ENCODE peak calls at places on chromosome 11, in ten cellular contexts. F, X, Q, T, I, B, W, V, L and E are unnamed samples.

GRCh38 chr11:66070604-66071325 is 693 bp downstream of the PACS1 start:
- DNase-seq in V (no peak), Q (peak; percentile 80), T (peak; percentile 75), F (peak; percentile 51), I (peak; percentile 52), L (peak; percentile 28), X (peak; percentile 58), B (peak; percentile 38), W (peak; percentile 92), E (peak; percentile 30)

GRCh38 chr11:19803506-19803998 is 90.9 kb downstream of the NAV2 start:
- DNase-seq in L (no peak), I (no peak), X (no peak), V (no peak), W (no peak), F (no peak), T (no peak), B (no peak), Q (no peak), E (no peak)

GRCh38 chr11:79686703-79687419 is 246.0 kb upstream of the TENM4 start:
- DNase-seq in L (no peak), T (no peak), X (no peak), W (no peak), B (no peak), F (no peak), Q (no peak), I (no peak), V (no peak), E (no peak)

GRCh38 chr11:35122308-35122707 is 16.7 kb upstream of the CD44 start:
- DNase-seq in W (no peak), V (no peak), F (no peak), I (no peak), Q (no peak), T (no peak), L (no peak), X (no peak), B (no peak), E (peak; percentile 53)

GRCh38 chr11:9689721-9690120 is 25.8 kb downstream of the SWAP70 start:
- DNase-seq in V (no peak), W (no peak), L (no peak), B (no peak), I (no peak), T (no peak), F (no peak), X (no peak), Q (no peak), E (no peak)

GRCh38 chr11:12679471-12679870 is 5.2 kb downstream of the TEAD1 start:
- DNase-seq in W (no peak), B (no peak), F (no peak), T (no peak), Q (no peak), L (no peak), I (no peak), V (no peak), X (no peak), E (no peak)

GRCh38 chr11:134374171-134374570 is 37.9 kb downstream of the B3GAT1 start:
- DNase-seq in X (no peak), I (no peak), W (no peak), T (no peak), L (no peak), Q (peak; percentile 10), F (no peak), B (no peak), V (no peak), E (no peak)

GRCh38 chr11:12105471-12105870 is 4.9 kb upstream of the MICAL2 start:
- DNase-seq in W (no peak), T (peak; percentile 9), F (no peak), B (no peak), L (no peak), V (no peak), Q (no peak), X (no peak), I (no peak), E (no peak)

GRCh38 chr11:112321521-112322172 is 61.0 kb upstream of the PLET1 start:
- DNase-seq in F (peak; percentile 86), Q (no peak), T (no peak), B (no peak), X (peak; percentile 87), L (peak; percentile 89), V (no peak), I (no peak), W (peak; percentile 89), E (no peak)

GRCh38 chr11:64304316-64305072 is 830 bp upstream of the ESRRA start:
- DNase-seq in X (peak; percentile 94), I (peak; percentile 85), L (peak; percentile 85), W (peak; percentile 99), B (peak; percentile 96), V (peak; percentile 67), F (peak; percentile 89), Q (peak; percentile 96), T (peak; percentile 97), E (peak; percentile 95)

GRCh38 chr11:64306563-64306875 is 1.2 kb downstream of the ESRRA start:
- DNase-seq in I (no peak), B (no peak), X (no peak), W (no peak), F (no peak), Q (no peak), L (no peak), T (no peak), V (no peak), E (no peak)

GRCh38 chr11:64304032-64304315 is 1.4 kb upstream of the ESRRA start:
- DNase-seq in X (no peak), W (no peak), B (no peak), F (no peak), I (no peak), V (no peak), L (no peak), Q (no peak), T (no peak), E (no peak)

GRCh38 chr11:64305691-64306562 is 603 bp downstream of the ESRRA start:
- DNase-seq in V (peak; percentile 52), L (peak; percentile 27), F (peak; percentile 76), W (peak; percentile 94), T (peak; percentile 72), B (peak; percentile 38), X (peak; percentile 86), I (peak; percentile 52), Q (peak; percentile 86), E (peak; percentile 82)

GRCh38 chr11:64305075-64305690 is at the start of gene ESRRA:
- DNase-seq in I (peak; percentile 99), Q (peak; percentile 100), V (peak; percentile 98), L (peak; percentile 96), B (peak; percentile 94), X (peak; percentile 100), F (peak; percentile 99), T (peak; percentile 100), W (peak; percentile 100), E (peak; percentile 100)
- TF ChIP-seq POLR2A in I (no peak), Q (peak; percentile 69), V (peak; percentile 70), L (peak; percentile 43), B (peak; percentile 20), X (peak; percentile 82), F (peak; percentile 77), T (peak; percentile 26), W (no peak), E (no peak)

GRCh38 chr11:64865286-64866172 is 12.9 kb downstream of the EHD1 start:
- DNase-seq in T (no peak), W (no peak), Q (no peak), X (no peak), L (peak; percentile 92), I (no peak), B (no peak), F (no peak), V (no peak), E (no peak)
- TF ChIP-seq POLR2A in T (no peak), W (no peak), Q (no peak), X (no peak), L (no peak), I (no peak), B (no peak), F (no peak), V (no peak), E (no peak)

GRCh38 chr11:64227405-64227956 is 1.4 kb downstream of the NUDT22 start:
- DNase-seq in W (peak; percentile 82), Q (no peak), F (no peak), B (no peak), V (no peak), T (no peak), I (no peak), L (no peak), X (no peak), E (no peak)

GRCh38 chr11:64226507-64227051 is 505 bp downstream of the NUDT22 start:
- DNase-seq in B (no peak), Q (peak; percentile 85), T (peak; percentile 48), X (peak; percentile 61), L (no peak), I (no peak), V (no peak), W (peak; percentile 91), F (peak; percentile 71), E (peak; percentile 75)

GRCh38 chr11:64224891-64225607 is 937 bp downstream of the TRPT1 start:
- DNase-seq in T (no peak), L (no peak), W (peak; percentile 83), X (peak; percentile 28), I (no peak), B (no peak), F (peak; percentile 53), Q (no peak), V (no peak), E (no peak)

GRCh38 chr11:64224151-64224890 is 1.7 kb downstream of the TRPT1 start:
- DNase-seq in V (no peak), X (no peak), B (no peak), F (peak; percentile 40), Q (no peak), W (peak; percentile 84), T (no peak), I (no peak), L (no peak), E (no peak)

DNA sequence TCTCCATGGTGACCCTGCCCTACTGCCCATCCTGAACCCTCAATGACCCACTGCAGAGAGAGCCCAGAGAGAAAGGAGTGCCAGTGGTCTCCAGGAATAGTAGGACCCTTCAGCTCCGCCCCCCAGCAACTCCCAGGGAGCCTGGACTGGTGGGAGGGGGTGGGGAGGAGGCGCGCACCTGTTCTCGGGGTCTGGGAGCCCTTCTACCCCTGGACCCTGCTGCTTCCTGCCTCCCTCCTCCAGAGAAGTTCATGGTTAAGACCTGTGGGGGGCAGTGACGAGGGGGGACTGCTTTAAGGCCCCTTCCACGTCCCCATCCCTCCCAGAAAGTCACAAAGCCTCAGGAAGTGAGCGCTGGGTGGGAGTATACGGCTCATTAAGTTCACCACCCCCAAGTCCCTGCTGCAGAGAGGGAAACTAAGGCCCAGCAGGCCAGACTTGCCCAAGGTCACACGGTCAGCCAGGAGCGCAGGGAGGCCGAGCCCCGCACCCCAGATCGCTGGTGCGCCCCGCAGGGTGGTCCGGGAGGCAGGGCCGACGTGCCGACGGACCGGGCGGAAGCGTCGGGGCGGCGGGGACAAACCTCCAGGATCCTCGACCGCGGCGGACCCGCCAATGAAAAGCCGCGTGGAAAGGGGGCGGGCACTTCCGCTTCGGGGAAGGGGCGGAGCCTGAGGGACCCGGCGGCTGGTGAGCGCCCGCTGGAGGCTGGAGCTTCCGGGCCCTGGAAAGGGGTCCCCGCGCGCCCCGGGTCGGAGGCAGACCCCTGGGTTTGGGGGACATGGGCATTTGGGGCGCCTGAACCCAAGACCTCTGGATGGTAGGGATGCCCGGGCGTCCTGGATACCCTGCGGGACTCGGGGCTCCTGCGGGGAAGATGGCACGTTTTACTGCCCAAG is at the start of the genes NUDT22 and TRPT1:
- DNase-seq in L (peak; percentile 66), T (peak; percentile 92), X (peak; percentile 94), B (peak; percentile 90), F (peak; percentile 86), I (peak; percentile 83), V (no peak), W (peak; percentile 99), Q (peak; percentile 95), E (peak; percentile 91)
- TF ChIP-seq POLR2A in L (peak; percentile 49), T (no peak), X (peak; percentile 89), B (peak; percentile 67), F (peak; percentile 71), I (peak; percentile 90), V (peak; percentile 86), W (peak; percentile 57), Q (peak; percentile 84), E (peak; percentile 75)

GRCh38 chr11:76782526-76783293 is 446 bp upstream of the TSKU start:
- DNase-seq in X (peak; percentile 89), B (peak; percentile 87), Q (peak; percentile 92), F (peak; percentile 86), V (no peak), W (peak; percentile 96), T (peak; percentile 92), I (peak; percentile 86), L (peak; percentile 98), E (peak; percentile 91)
- TF ChIP-seq POLR2A in X (no peak), B (peak; percentile 57), Q (no peak), F (peak; percentile 12), V (no peak), W (no peak), T (no peak), I (peak; percentile 74), L (no peak), E (no peak)